ENCODE peak calls at places on chromosomes 1 and 21, in four cellular contexts. R is activated T-cell treated with anti-CD3 and anti-CD28 coated beads for 1 hour, B is pons, O is skeletal muscle cell. C is an unnamed sample.

GRCh38 chr1:151368000-151368744 is 4.3 kb downstream of the SELENBP1 start:
- DNase-seq in R (no peak), B (no peak), O (no peak), C (no peak)

GRCh38 chr1:232507571-232507970 is 122.4 kb downstream of the SIPA1L2 start:
- DNase-seq in R (no peak), B (no peak), O (no peak), C (no peak)

GRCh38 chr1:61851849-61852692 is 109.8 kb downstream of the PATJ start:
- DNase-seq in R (no peak), B (peak), O (no peak), C (peak)

GRCh38 chr1:109275706-109276345 is 7.1 kb downstream of the PSRC1 start:
- DNase-seq in R (no peak), B (no peak), O (no peak), C (no peak)

GRCh38 chr1:237891979-237892378 is 1.3 kb upstream of the ZP4 start:
- DNase-seq in R (no peak), B (no peak), O (no peak), C (no peak)

GRCh38 chr1:111399792-111400610 is 27.5 kb downstream of the OVGP1 start:
- DNase-seq in R (peak), B (peak), O (no peak), C (peak)

GRCh38 chr21:26900980-26901379 is 55.8 kb upstream of the ADAMTS1 start:
- DNase-seq in R (no peak), B (no peak), O (no peak), C (no peak)

GRCh38 chr21:33434770-33435360 is 31.7 kb downstream of the IFNGR2 start:
- DNase-seq in R (no peak), B (peak), O (peak), C (peak)

GRCh38 chr21:43006874-43007208 is 32.5 kb downstream of the PKNOX1 start:
- DNase-seq in R (no peak), B (no peak), O (no peak), C (no peak)

GRCh38 chr1:183180634-183181056 is 5.4 kb upstream of the LAMC2 start:
- DNase-seq in R (no peak), B (no peak), O (peak), C (peak)

GRCh38 chr1:78005755-78006154 is 1.0 kb downstream of the DNAJB4 start:
- DNase-seq in R (no peak), B (peak), O (peak), C (peak)

GRCh38 chr1:149899460-149900284 is at the start of gene BOLA1:
- DNase-seq in R (peak), B (peak), O (peak), C (peak)

GRCh38 chr1:236394905-236395779 is 1.1 kb downstream of the EDARADD start:
- DNase-seq in R (peak), B (no peak), O (no peak), C (no peak)

GRCh38 chr1:150925080-150925479 is 1.1 kb upstream of the SETDB1 start:
- DNase-seq in R (no peak), B (no peak), O (no peak), C (no peak)

GRCh38 chr1:219174672-219175564 is 1.2 kb downstream of the LYPLAL1 start:
- DNase-seq in R (no peak), B (peak), O (peak), C (peak)

GRCh38 chr1:64540265-64540791 is 70.4 kb downstream of the CACHD1 start:
- DNase-seq in R (no peak), B (peak), O (no peak), C (peak)

GRCh38 chr1:228273720-228274451 is 66.0 kb downstream of the OBSCN start:
- DNase-seq in R (no peak), B (no peak), O (no peak), C (no peak)

GRCh38 chr1:18946550-18947381 is 9.7 kb downstream of the IFFO2 start:
- DNase-seq in R (no peak), B (no peak), O (no peak), C (no peak)

GRCh38 chr1:204338359-204338758 is 21.4 kb downstream of the PLEKHA6 start:
- DNase-seq in R (no peak), B (no peak), O (no peak), C (no peak)

GRCh38 chr1:6234502-6235295 is 1.1 kb downstream of the ICMT start:
- DNase-seq in R (no peak), B (no peak), O (no peak), C (no peak)

GRCh38 chr1:8796812-8797211 is 20.6 kb downstream of the RERE start:
- DNase-seq in R (no peak), B (no peak), O (no peak), C (no peak)

GRCh38 chr1:230270185-230270939 is 155.8 kb downstream of the PGBD5 start:
- DNase-seq in R (no peak), B (no peak), O (no peak), C (no peak)

GRCh38 chr1:19824541-19824940 is 9.5 kb upstream of the RNF186 start:
- DNase-seq in R (no peak), B (no peak), O (no peak), C (no peak)

GRCh38 chr1:215418876-215419442 is 148.1 kb upstream of the KCTD3 start:
- DNase-seq in R (no peak), B (no peak), O (no peak), C (no peak)